ENCODE peak calls at places on chromosomes 13 and 19, in five cellular contexts. H is H7, F is GM04503, R is Right ventricle myocardium superior, P is Caki2. N is an unnamed sample.

GRCh38 chr19:49973987-49974386 is 13.0 kb upstream of the SIGLEC11 start:
- DNase-seq in H (no peak), F (no peak), R (peak), P (no peak), N (no peak)

GRCh38 chr13:93224545-93224944 is 2.1 kb upstream of the GPC6 start:
- DNase-seq in H (peak), F (peak), R (no peak), P (peak), N (no peak)

GRCh38 chr19:6632002-6632621 is 37.8 kb downstream of the TNFSF14 start:
- DNase-seq in H (peak), F (peak), R (no peak), P (no peak), N (peak)

GRCh38 chr19:18308051-18308947 is 14.6 kb downstream of the LSM4 start:
- DNase-seq in H (peak), F (no peak), R (no peak), P (no peak), N (no peak)

GRCh38 chr13:108003626-108004025 is 211.7 kb downstream of the LIG4 start:
- DNase-seq in H (no peak), F (no peak), R (no peak), P (no peak), N (no peak)

GRCh38 chr19:48639483-48640375 is 2.5 kb upstream of the DBP start:
- DNase-seq in H (peak), F (no peak), R (no peak), P (no peak), N (no peak)

GRCh38 chr13:97974773-97975172 is 21.3 kb downstream of the IPO5 start:
- DNase-seq in H (no peak), F (no peak), R (no peak), P (no peak), N (no peak)

GRCh38 chr13:113084943-113085540 is 20.5 kb upstream of the F7 start:
- DNase-seq in H (no peak), F (no peak), R (peak), P (no peak), N (no peak)

GRCh38 chr19:11848594-11849263 is at the start of gene ZNF439:
- DNase-seq in H (peak), F (peak), R (peak), P (no peak), N (no peak)

GRCh38 chr13:73025212-73026012 is 33.4 kb upstream of the KLF5 start:
- DNase-seq in H (no peak), F (no peak), R (no peak), P (no peak), N (no peak)

GRCh38 chr19:44072543-44073401 is 813 bp downstream of the ZNF284 start:
- DNase-seq in H (peak), F (no peak), R (no peak), P (peak), N (no peak)

GRCh38 chr19:10503002-10503789 is at the start of gene KEAP1:
- DNase-seq in H (peak), F (no peak), R (peak), P (peak), N (no peak)

GRCh38 chr19:49362048-49362925 is at the start of gene TEAD2:
- DNase-seq in H (peak), F (no peak), R (peak), P (peak), N (no peak)

GRCh38 chr19:33214621-33215020 is 11.0 kb downstream of the SLC7A10 start:
- DNase-seq in H (peak), F (no peak), R (no peak), P (no peak), N (peak)

GRCh38 chr19:3671680-3672574 is 28.3 kb downstream of the PIP5K1C start:
- DNase-seq in H (peak), F (no peak), R (no peak), P (no peak), N (no peak)

GRCh38 chr13:90272356-90272755 is 1075.1 kb upstream of the MIR17HG start:
- DNase-seq in H (no peak), F (peak), R (no peak), P (peak), N (no peak)

GRCh38 chr13:77980592-77980991 is 62.0 kb upstream of the EDNRB start:
- DNase-seq in H (no peak), F (peak), R (no peak), P (peak), N (no peak)

GRCh38 chr19:7191946-7192691 is 102.1 kb downstream of the INSR start:
- DNase-seq in H (no peak), F (peak), R (no peak), P (no peak), N (no peak)

GRCh38 chr13:92221916-92222315 is 823.5 kb downstream of the GPC5 start:
- DNase-seq in H (no peak), F (no peak), R (no peak), P (no peak), N (no peak)

GRCh38 chr13:73450583-73450982 is 391.8 kb downstream of the KLF5 start:
- DNase-seq in H (no peak), F (no peak), R (no peak), P (no peak), N (no peak)

GRCh38 chr19:6744381-6745288 is 5.2 kb downstream of the TRIP10 start:
- DNase-seq in H (peak), F (peak), R (peak), P (peak), N (no peak)

GRCh38 chr19:16197188-16197621 is 506 bp upstream of the AP1M1 start:
- DNase-seq in H (no peak), F (peak), R (no peak), P (no peak), N (no peak)